ENCODE peak calls at places on chromosome 20, in nine cellular contexts. One of them, this sample, is unnamed. For H3K27me3, the result is how much of the 10 kb centered on the place peaks cover.

GRCh38 chr20:51318058-51318960 is 224.2 kb downstream of the NFATC2 start:
- DNase-seq in testis: peak
- DNase-seq in astrocyte: no peak
- DNase-seq in heart left ventricle: no peak
- DNase-seq in SJSA1: peak
- DNase-seq in aorta: peak
- DNase-seq in ovary: no peak
- DNase-seq in CD4-positive, alpha-beta T cell: peak
- DNase-seq in uterus: no peak
- DNase-seq in this sample: peak

GRCh38 chr20:3315110-3315509 is 76.1 kb upstream of the SLC4A11 start:
- DNase-seq in testis: no peak
- DNase-seq in astrocyte: no peak
- DNase-seq in heart left ventricle: no peak
- DNase-seq in SJSA1: no peak
- DNase-seq in aorta: no peak
- DNase-seq in ovary: no peak
- DNase-seq in CD4-positive, alpha-beta T cell: no peak
- DNase-seq in uterus: no peak
- DNase-seq in this sample: no peak

GRCh38 chr20:43914697-43915208 is at the start of gene TOX2:
- DNase-seq in testis: peak
- DNase-seq in astrocyte: no peak
- DNase-seq in heart left ventricle: peak
- DNase-seq in SJSA1: peak
- DNase-seq in aorta: peak
- DNase-seq in ovary: no peak
- DNase-seq in CD4-positive, alpha-beta T cell: peak
- DNase-seq in uterus: no peak
- DNase-seq in this sample: no peak

GRCh38 chr20:60572991-60573390 is 614.8 kb downstream of the CDH26 start:
- DNase-seq in testis: no peak
- DNase-seq in astrocyte: no peak
- DNase-seq in heart left ventricle: no peak
- DNase-seq in SJSA1: no peak
- DNase-seq in aorta: no peak
- DNase-seq in ovary: no peak
- DNase-seq in CD4-positive, alpha-beta T cell: no peak
- DNase-seq in uterus: no peak
- DNase-seq in this sample: no peak

GRCh38 chr20:14234666-14235295 is 102.6 kb downstream of the FLRT3 start:
- DNase-seq in testis: no peak
- DNase-seq in astrocyte: peak
- DNase-seq in heart left ventricle: no peak
- DNase-seq in SJSA1: no peak
- DNase-seq in aorta: no peak
- DNase-seq in ovary: no peak
- DNase-seq in CD4-positive, alpha-beta T cell: no peak
- DNase-seq in uterus: no peak
- DNase-seq in this sample: no peak

GRCh38 chr20:3115190-3116107 is 30.9 kb upstream of the AVP start:
- DNase-seq in testis: peak
- DNase-seq in astrocyte: peak
- DNase-seq in heart left ventricle: no peak
- DNase-seq in SJSA1: no peak
- DNase-seq in aorta: no peak
- DNase-seq in ovary: no peak
- DNase-seq in CD4-positive, alpha-beta T cell: peak
- DNase-seq in uterus: peak
- DNase-seq in this sample: no peak

GRCh38 chr20:36094497-36094896 is 60.0 kb upstream of the EPB41L1 start:
- DNase-seq in testis: peak
- DNase-seq in astrocyte: peak
- DNase-seq in heart left ventricle: peak
- DNase-seq in SJSA1: no peak
- DNase-seq in aorta: peak
- DNase-seq in ovary: no peak
- DNase-seq in CD4-positive, alpha-beta T cell: no peak
- DNase-seq in uterus: peak
- DNase-seq in this sample: no peak

GRCh38 chr20:17177341-17177740 is 49.5 kb upstream of the PCSK2 start:
- DNase-seq in testis: peak
- DNase-seq in astrocyte: no peak
- DNase-seq in heart left ventricle: no peak
- DNase-seq in SJSA1: no peak
- DNase-seq in aorta: no peak
- DNase-seq in ovary: no peak
- DNase-seq in CD4-positive, alpha-beta T cell: no peak
- DNase-seq in uterus: no peak
- DNase-seq in this sample: no peak

GRCh38 chr20:4369798-4370124 is 351.9 kb upstream of the PRND start:
- DNase-seq in testis: no peak
- DNase-seq in astrocyte: no peak
- DNase-seq in heart left ventricle: no peak
- DNase-seq in SJSA1: no peak
- DNase-seq in aorta: no peak
- DNase-seq in ovary: no peak
- DNase-seq in CD4-positive, alpha-beta T cell: no peak
- DNase-seq in uterus: no peak
- DNase-seq in this sample: no peak

GRCh38 chr20:46070215-46070910 is 19.4 kb downstream of the NCOA5 start:
- DNase-seq in testis: no peak
- DNase-seq in astrocyte: peak
- DNase-seq in heart left ventricle: no peak
- DNase-seq in SJSA1: no peak
- DNase-seq in aorta: no peak
- DNase-seq in ovary: no peak
- DNase-seq in CD4-positive, alpha-beta T cell: no peak
- DNase-seq in uterus: no peak
- DNase-seq in this sample: no peak

GRCh38 chr20:58486207-58486606 is 29.0 kb downstream of the APCDD1L start:
- DNase-seq in testis: no peak
- DNase-seq in astrocyte: no peak
- DNase-seq in heart left ventricle: no peak
- DNase-seq in SJSA1: no peak
- DNase-seq in aorta: no peak
- DNase-seq in ovary: no peak
- DNase-seq in CD4-positive, alpha-beta T cell: no peak
- DNase-seq in uterus: no peak
- DNase-seq in this sample: no peak

GRCh38 chr20:36447101-36447500 is 94.2 kb upstream of the MYL9 start:
- DNase-seq in testis: no peak
- DNase-seq in astrocyte: no peak
- DNase-seq in heart left ventricle: no peak
- DNase-seq in SJSA1: no peak
- DNase-seq in aorta: no peak
- DNase-seq in ovary: no peak
- DNase-seq in CD4-positive, alpha-beta T cell: no peak
- DNase-seq in uterus: no peak
- DNase-seq in this sample: no peak

GRCh38 chr20:45358282-45359068 is 4.5 kb upstream of the SYS1 start:
- DNase-seq in testis: peak
- DNase-seq in astrocyte: peak
- DNase-seq in heart left ventricle: peak
- DNase-seq in SJSA1: peak
- DNase-seq in aorta: peak
- DNase-seq in ovary: peak
- DNase-seq in CD4-positive, alpha-beta T cell: no peak
- DNase-seq in uterus: peak
- DNase-seq in this sample: peak

GRCh38 chr20:60113024-60113724 is 155.0 kb downstream of the CDH26 start:
- DNase-seq in testis: no peak
- DNase-seq in astrocyte: no peak
- DNase-seq in heart left ventricle: no peak
- DNase-seq in SJSA1: no peak
- DNase-seq in aorta: no peak
- DNase-seq in ovary: no peak
- DNase-seq in CD4-positive, alpha-beta T cell: no peak
- DNase-seq in uterus: no peak
- DNase-seq in this sample: no peak

GRCh38 chr20:19875746-19876145 is 117.7 kb downstream of the RIN2 start:
- DNase-seq in testis: no peak
- DNase-seq in astrocyte: no peak
- DNase-seq in heart left ventricle: peak
- DNase-seq in SJSA1: no peak
- DNase-seq in aorta: no peak
- DNase-seq in ovary: no peak
- DNase-seq in CD4-positive, alpha-beta T cell: no peak
- DNase-seq in uterus: no peak
- DNase-seq in this sample: no peak

GRCh38 chr20:32418376-32418775 is 60.2 kb downstream of the ASXL1 start:
- DNase-seq in testis: no peak
- DNase-seq in astrocyte: no peak
- DNase-seq in heart left ventricle: no peak
- DNase-seq in SJSA1: no peak
- DNase-seq in aorta: no peak
- DNase-seq in ovary: no peak
- DNase-seq in CD4-positive, alpha-beta T cell: no peak
- DNase-seq in uterus: no peak
- DNase-seq in this sample: no peak

GRCh38 chr20:52251137-52251700 is 59.6 kb upstream of the ZFP64 start:
- DNase-seq in testis: no peak
- DNase-seq in astrocyte: no peak
- DNase-seq in heart left ventricle: no peak
- DNase-seq in SJSA1: no peak
- DNase-seq in aorta: no peak
- DNase-seq in ovary: no peak
- DNase-seq in CD4-positive, alpha-beta T cell: no peak
- DNase-seq in uterus: no peak
- DNase-seq in this sample: no peak

GRCh38 chr20:8394308-8394945 is 262.4 kb downstream of the PLCB1 start:
- DNase-seq in testis: no peak
- DNase-seq in astrocyte: peak
- DNase-seq in heart left ventricle: no peak
- DNase-seq in SJSA1: no peak
- DNase-seq in aorta: no peak
- DNase-seq in ovary: no peak
- DNase-seq in CD4-positive, alpha-beta T cell: no peak
- DNase-seq in uterus: no peak
- DNase-seq in this sample: no peak

GRCh38 chr20:35363190-35363589 is 48.6 kb downstream of the UQCC1 start:
- DNase-seq in testis: peak
- DNase-seq in astrocyte: peak
- DNase-seq in heart left ventricle: no peak
- DNase-seq in SJSA1: no peak
- DNase-seq in aorta: no peak
- DNase-seq in ovary: peak
- DNase-seq in CD4-positive, alpha-beta T cell: no peak
- DNase-seq in uterus: no peak
- DNase-seq in this sample: no peak

GRCh38 chr20:18276821-18277220 is 11.5 kb upstream of the ZNF133 start:
- DNase-seq in testis: peak
- DNase-seq in astrocyte: peak
- DNase-seq in heart left ventricle: peak
- DNase-seq in SJSA1: peak
- DNase-seq in aorta: peak
- DNase-seq in ovary: peak
- DNase-seq in CD4-positive, alpha-beta T cell: peak
- DNase-seq in uterus: peak
- DNase-seq in this sample: peak

GRCh38 chr20:18273738-18274137 is 14.6 kb upstream of the ZNF133 start:
- DNase-seq in testis: no peak
- DNase-seq in astrocyte: no peak
- DNase-seq in heart left ventricle: no peak
- DNase-seq in SJSA1: no peak
- DNase-seq in aorta: no peak
- DNase-seq in ovary: no peak
- DNase-seq in CD4-positive, alpha-beta T cell: no peak
- DNase-seq in uterus: no peak
- DNase-seq in this sample: no peak

GRCh38 chr20:18284805-18285533 is 3.4 kb upstream of the ZNF133 start:
- DNase-seq in testis: no peak
- DNase-seq in astrocyte: no peak
- DNase-seq in heart left ventricle: no peak
- DNase-seq in SJSA1: no peak
- DNase-seq in aorta: no peak
- DNase-seq in ovary: no peak
- DNase-seq in CD4-positive, alpha-beta T cell: no peak
- DNase-seq in uterus: no peak
- DNase-seq in this sample: no peak

DNA sequence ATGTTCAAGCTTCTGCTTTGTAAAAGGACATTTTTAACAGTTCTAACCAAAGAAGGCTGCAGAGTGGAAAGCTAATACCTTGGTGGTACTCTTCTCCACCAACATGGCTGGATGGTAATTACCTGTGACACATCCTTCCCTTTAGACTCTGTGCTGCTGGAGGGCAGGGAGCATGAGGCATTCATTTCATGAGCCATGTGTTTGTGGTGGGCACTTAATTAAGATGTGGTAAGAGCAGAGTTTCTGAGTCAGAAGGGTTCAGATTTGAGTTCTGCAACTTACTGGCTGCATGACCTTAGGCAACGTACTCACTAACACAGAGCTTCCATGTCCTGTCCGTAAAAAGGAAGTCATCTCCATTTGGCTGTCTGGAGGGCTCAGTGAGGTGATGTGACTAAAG is 9.1 kb upstream of the ZNF133 start:
- DNase-seq in testis: no peak
- DNase-seq in astrocyte: no peak
- DNase-seq in heart left ventricle: no peak
- DNase-seq in SJSA1: no peak
- DNase-seq in aorta: no peak
- DNase-seq in ovary: no peak
- DNase-seq in CD4-positive, alpha-beta T cell: no peak
- DNase-seq in uterus: no peak
- DNase-seq in this sample: no peak
- H3K27me3 ChIP-seq in testis: under half
- H3K27me3 ChIP-seq in astrocyte: under half
- H3K27me3 ChIP-seq in heart left ventricle: under half
- H3K27me3 ChIP-seq in SJSA1: under half
- H3K27me3 ChIP-seq in aorta: under half
- H3K27me3 ChIP-seq in ovary: under half
- H3K27me3 ChIP-seq in CD4-positive, alpha-beta T cell: under half
- H3K27me3 ChIP-seq in uterus: under half
- H3K27me3 ChIP-seq in this sample: under half

GRCh38 chr20:1779567-1779966 is 115.6 kb upstream of the SIRPA start:
- DNase-seq in testis: no peak
- DNase-seq in astrocyte: no peak
- DNase-seq in heart left ventricle: no peak
- DNase-seq in SJSA1: no peak
- DNase-seq in aorta: no peak
- DNase-seq in ovary: no peak
- DNase-seq in CD4-positive, alpha-beta T cell: no peak
- DNase-seq in uterus: no peak
- DNase-seq in this sample: no peak
- H3K27me3 ChIP-seq in testis: under half
- H3K27me3 ChIP-seq in astrocyte: under half
- H3K27me3 ChIP-seq in heart left ventricle: under half
- H3K27me3 ChIP-seq in SJSA1: under half
- H3K27me3 ChIP-seq in aorta: under half
- H3K27me3 ChIP-seq in ovary: under half
- H3K27me3 ChIP-seq in CD4-positive, alpha-beta T cell: under half
- H3K27me3 ChIP-seq in uterus: under half
- H3K27me3 ChIP-seq in this sample: under half

GRCh38 chr20:63433756-63434531 is 38.5 kb downstream of the KCNQ2 start:
- DNase-seq in testis: no peak
- DNase-seq in astrocyte: no peak
- DNase-seq in heart left ventricle: no peak
- DNase-seq in SJSA1: no peak
- DNase-seq in aorta: no peak
- DNase-seq in ovary: no peak
- DNase-seq in CD4-positive, alpha-beta T cell: no peak
- DNase-seq in uterus: no peak
- DNase-seq in this sample: no peak
- H3K27me3 ChIP-seq in testis: under half
- H3K27me3 ChIP-seq in astrocyte: under half
- H3K27me3 ChIP-seq in heart left ventricle: under half
- H3K27me3 ChIP-seq in SJSA1: under half
- H3K27me3 ChIP-seq in aorta: under half
- H3K27me3 ChIP-seq in ovary: under half
- H3K27me3 ChIP-seq in CD4-positive, alpha-beta T cell: under half
- H3K27me3 ChIP-seq in uterus: under half
- H3K27me3 ChIP-seq in this sample: under half

GRCh38 chr20:62621251-62622110 is 20.8 kb upstream of the SLCO4A1 start:
- DNase-seq in testis: no peak
- DNase-seq in astrocyte: no peak
- DNase-seq in heart left ventricle: no peak
- DNase-seq in SJSA1: no peak
- DNase-seq in aorta: no peak
- DNase-seq in ovary: peak
- DNase-seq in CD4-positive, alpha-beta T cell: no peak
- DNase-seq in uterus: no peak
- DNase-seq in this sample: no peak
- H3K27me3 ChIP-seq in testis: under half
- H3K27me3 ChIP-seq in astrocyte: under half
- H3K27me3 ChIP-seq in heart left ventricle: under half
- H3K27me3 ChIP-seq in SJSA1: under half
- H3K27me3 ChIP-seq in aorta: under half
- H3K27me3 ChIP-seq in ovary: under half
- H3K27me3 ChIP-seq in CD4-positive, alpha-beta T cell: under half
- H3K27me3 ChIP-seq in uterus: under half
- H3K27me3 ChIP-seq in this sample: under half

This sample was measured in lung.